ENCODE peak calls at places on chromosomes 16 and 17, in six cellular contexts. U is erythroblast, X is NCI-H524, S is pulmonary artery endothelial cell, T is fibroblast of lung, K is RPMI8226. Q is an unnamed sample.
A peak's percentile ranks its signal among the peaks of the same experiment; 100 is the strongest.

GRCh38 chr16:17061326-17061725 is 409.4 kb downstream of the XYLT1 start:
- DNase-seq in U (no peak), X (no peak), S (no peak), T (no peak), K (no peak), Q (no peak)

GRCh38 chr17:39150104-39150634 is 1.3 kb downstream of the PLXDC1 start:
- DNase-seq in U (no peak), X (no peak), S (no peak), T (no peak), K (peak; percentile 50), Q (no peak)

GRCh38 chr16:69463876-69464275 is 39.5 kb downstream of the CYB5B start:
- DNase-seq in U (no peak), X (no peak), S (no peak), T (no peak), K (no peak), Q (no peak)

GRCh38 chr17:51305182-51305581 is 44.8 kb downstream of the UTP18 start:
- DNase-seq in U (no peak), X (no peak), S (no peak), T (no peak), K (no peak), Q (no peak)

GRCh38 chr16:14377326-14377725 is 252.7 kb downstream of the PARN start:
- DNase-seq in U (no peak), X (no peak), S (no peak), T (peak; percentile 49), K (no peak), Q (no peak)

GRCh38 chr16:424033-424622 is 1.3 kb upstream of the RAB11FIP3 start:
- DNase-seq in U (peak; percentile 41), X (no peak), S (peak; percentile 87), T (peak; percentile 98), K (no peak), Q (peak; percentile 83)

GRCh38 chr16:63467513-63467912 is 1431.3 kb upstream of the CDH8 start:
- DNase-seq in U (no peak), X (no peak), S (peak; percentile 58), T (no peak), K (no peak), Q (no peak)

GRCh38 chr17:50364715-50365114 is 8.3 kb downstream of the MRPL27 start:
- DNase-seq in U (no peak), X (no peak), S (no peak), T (no peak), K (no peak), Q (no peak)

GRCh38 chr17:8588877-8589276 is 41.6 kb downstream of the MYH10 start:
- DNase-seq in U (no peak), X (no peak), S (no peak), T (no peak), K (no peak), Q (no peak)

GRCh38 chr17:40548982-40549680 is 16.1 kb downstream of the CCR7 start:
- DNase-seq in U (no peak), X (no peak), S (peak; percentile 46), T (peak; percentile 98), K (no peak), Q (no peak)

GRCh38 chr17:76824103-76824502 is 44.1 kb upstream of the MGAT5B start:
- DNase-seq in U (no peak), X (no peak), S (no peak), T (no peak), K (no peak), Q (no peak)

GRCh38 chr17:76141212-76142043 is at the start of gene FOXJ1:
- DNase-seq in U (peak; percentile 91), X (peak; percentile 99), S (peak; percentile 44), T (peak; percentile 72), K (peak; percentile 92), Q (peak; percentile 59)

GRCh38 chr17:46796524-46796923 is 22.0 kb downstream of the WNT3 start:
- DNase-seq in U (no peak), X (no peak), S (no peak), T (no peak), K (no peak), Q (no peak)